ENCODE peak calls at places on chromosome 9, in ten cellular contexts. One of them, this sample, is unnamed.

GRCh38 chr9:95181226-95181818 is 136.2 kb downstream of the FANCC start:
- DNase-seq in sciatic nerve: no peak
- DNase-seq in HFF-Myc: no peak
- DNase-seq in NCI-H1092: no peak
- DNase-seq in midbrain: no peak
- DNase-seq in Kasumi-1: peak
- DNase-seq in posterior cingulate gyrus: no peak
- DNase-seq in activated T-helper 2 cell treated with anti-CD3 and anti-CD28 coated beads, Interferon-gamma antibody, Interleukin-2, Interleukin-4, amounts not matched to agents 10 μg/mL and 5 μg/mL and 100 μg/mL, durations not matched to agents 14 hours and 24 hours and 36 hours: no peak
- DNase-seq in WTC11: no peak
- DNase-seq in endothelial cell of umbilical vein: peak
- DNase-seq in this sample: no peak

GRCh38 chr9:130472184-130472705 is 27.5 kb downstream of the ASS1 start:
- DNase-seq in sciatic nerve: no peak
- DNase-seq in HFF-Myc: no peak
- DNase-seq in NCI-H1092: no peak
- DNase-seq in midbrain: no peak
- DNase-seq in Kasumi-1: no peak
- DNase-seq in posterior cingulate gyrus: no peak
- DNase-seq in activated T-helper 2 cell treated with anti-CD3 and anti-CD28 coated beads, Interferon-gamma antibody, Interleukin-2, Interleukin-4, amounts not matched to agents 10 μg/mL and 5 μg/mL and 100 μg/mL, durations not matched to agents 14 hours and 24 hours and 36 hours: no peak
- DNase-seq in WTC11: no peak
- DNase-seq in endothelial cell of umbilical vein: no peak
- DNase-seq in this sample: no peak

GRCh38 chr9:97895695-97896332 is 26.5 kb downstream of the TRMO start:
- DNase-seq in sciatic nerve: no peak
- DNase-seq in HFF-Myc: no peak
- DNase-seq in NCI-H1092: no peak
- DNase-seq in midbrain: no peak
- DNase-seq in Kasumi-1: peak
- DNase-seq in posterior cingulate gyrus: no peak
- DNase-seq in activated T-helper 2 cell treated with anti-CD3 and anti-CD28 coated beads, Interferon-gamma antibody, Interleukin-2, Interleukin-4, amounts not matched to agents 10 μg/mL and 5 μg/mL and 100 μg/mL, durations not matched to agents 14 hours and 24 hours and 36 hours: no peak
- DNase-seq in WTC11: peak
- DNase-seq in endothelial cell of umbilical vein: no peak
- DNase-seq in this sample: no peak

GRCh38 chr9:5688109-5688508 is 59.2 kb downstream of the RIC1 start:
- DNase-seq in sciatic nerve: no peak
- DNase-seq in HFF-Myc: no peak
- DNase-seq in NCI-H1092: no peak
- DNase-seq in midbrain: no peak
- DNase-seq in Kasumi-1: no peak
- DNase-seq in posterior cingulate gyrus: no peak
- DNase-seq in activated T-helper 2 cell treated with anti-CD3 and anti-CD28 coated beads, Interferon-gamma antibody, Interleukin-2, Interleukin-4, amounts not matched to agents 10 μg/mL and 5 μg/mL and 100 μg/mL, durations not matched to agents 14 hours and 24 hours and 36 hours: no peak
- DNase-seq in WTC11: no peak
- DNase-seq in endothelial cell of umbilical vein: peak
- DNase-seq in this sample: no peak

GRCh38 chr9:137311171-137311970 is 9.3 kb upstream of the NRARP start:
- DNase-seq in sciatic nerve: peak
- DNase-seq in HFF-Myc: no peak
- DNase-seq in NCI-H1092: no peak
- DNase-seq in midbrain: no peak
- DNase-seq in Kasumi-1: no peak
- DNase-seq in posterior cingulate gyrus: no peak
- DNase-seq in activated T-helper 2 cell treated with anti-CD3 and anti-CD28 coated beads, Interferon-gamma antibody, Interleukin-2, Interleukin-4, amounts not matched to agents 10 μg/mL and 5 μg/mL and 100 μg/mL, durations not matched to agents 14 hours and 24 hours and 36 hours: no peak
- DNase-seq in WTC11: no peak
- DNase-seq in endothelial cell of umbilical vein: no peak
- DNase-seq in this sample: peak

GRCh38 chr9:136225748-136226679 is 19.6 kb downstream of the QSOX2 start:
- DNase-seq in sciatic nerve: no peak
- DNase-seq in HFF-Myc: no peak
- DNase-seq in NCI-H1092: peak
- DNase-seq in midbrain: no peak
- DNase-seq in Kasumi-1: peak
- DNase-seq in posterior cingulate gyrus: peak
- DNase-seq in activated T-helper 2 cell treated with anti-CD3 and anti-CD28 coated beads, Interferon-gamma antibody, Interleukin-2, Interleukin-4, amounts not matched to agents 10 μg/mL and 5 μg/mL and 100 μg/mL, durations not matched to agents 14 hours and 24 hours and 36 hours: peak
- DNase-seq in WTC11: peak
- DNase-seq in endothelial cell of umbilical vein: peak
- DNase-seq in this sample: peak

GRCh38 chr9:98958271-98958989 is 14.7 kb downstream of the COL15A1 start:
- DNase-seq in sciatic nerve: no peak
- DNase-seq in HFF-Myc: peak
- DNase-seq in NCI-H1092: no peak
- DNase-seq in midbrain: no peak
- DNase-seq in Kasumi-1: no peak
- DNase-seq in posterior cingulate gyrus: no peak
- DNase-seq in activated T-helper 2 cell treated with anti-CD3 and anti-CD28 coated beads, Interferon-gamma antibody, Interleukin-2, Interleukin-4, amounts not matched to agents 10 μg/mL and 5 μg/mL and 100 μg/mL, durations not matched to agents 14 hours and 24 hours and 36 hours: no peak
- DNase-seq in WTC11: no peak
- DNase-seq in endothelial cell of umbilical vein: no peak
- DNase-seq in this sample: no peak

GRCh38 chr9:126667190-126668055 is 53.7 kb downstream of the LMX1B start:
- DNase-seq in sciatic nerve: no peak
- DNase-seq in HFF-Myc: no peak
- DNase-seq in NCI-H1092: no peak
- DNase-seq in midbrain: no peak
- DNase-seq in Kasumi-1: no peak
- DNase-seq in posterior cingulate gyrus: no peak
- DNase-seq in activated T-helper 2 cell treated with anti-CD3 and anti-CD28 coated beads, Interferon-gamma antibody, Interleukin-2, Interleukin-4, amounts not matched to agents 10 μg/mL and 5 μg/mL and 100 μg/mL, durations not matched to agents 14 hours and 24 hours and 36 hours: no peak
- DNase-seq in WTC11: no peak
- DNase-seq in endothelial cell of umbilical vein: no peak
- DNase-seq in this sample: no peak

GRCh38 chr9:104961238-104961637 is 33.3 kb upstream of the ABCA1 start:
- DNase-seq in sciatic nerve: no peak
- DNase-seq in HFF-Myc: peak
- DNase-seq in NCI-H1092: no peak
- DNase-seq in midbrain: no peak
- DNase-seq in Kasumi-1: no peak
- DNase-seq in posterior cingulate gyrus: no peak
- DNase-seq in activated T-helper 2 cell treated with anti-CD3 and anti-CD28 coated beads, Interferon-gamma antibody, Interleukin-2, Interleukin-4, amounts not matched to agents 10 μg/mL and 5 μg/mL and 100 μg/mL, durations not matched to agents 14 hours and 24 hours and 36 hours: peak
- DNase-seq in WTC11: peak
- DNase-seq in endothelial cell of umbilical vein: peak
- DNase-seq in this sample: no peak

GRCh38 chr9:38689678-38690077 is 30.3 kb downstream of the FAM240B start:
- DNase-seq in sciatic nerve: no peak
- DNase-seq in HFF-Myc: no peak
- DNase-seq in NCI-H1092: peak
- DNase-seq in midbrain: peak
- DNase-seq in Kasumi-1: no peak
- DNase-seq in posterior cingulate gyrus: no peak
- DNase-seq in activated T-helper 2 cell treated with anti-CD3 and anti-CD28 coated beads, Interferon-gamma antibody, Interleukin-2, Interleukin-4, amounts not matched to agents 10 μg/mL and 5 μg/mL and 100 μg/mL, durations not matched to agents 14 hours and 24 hours and 36 hours: no peak
- DNase-seq in WTC11: peak
- DNase-seq in endothelial cell of umbilical vein: no peak
- DNase-seq in this sample: peak

GRCh38 chr9:136133191-136133958 is 14.7 kb upstream of the TMEM250 start:
- DNase-seq in sciatic nerve: no peak
- DNase-seq in HFF-Myc: no peak
- DNase-seq in NCI-H1092: peak
- DNase-seq in midbrain: peak
- DNase-seq in Kasumi-1: no peak
- DNase-seq in posterior cingulate gyrus: no peak
- DNase-seq in activated T-helper 2 cell treated with anti-CD3 and anti-CD28 coated beads, Interferon-gamma antibody, Interleukin-2, Interleukin-4, amounts not matched to agents 10 μg/mL and 5 μg/mL and 100 μg/mL, durations not matched to agents 14 hours and 24 hours and 36 hours: no peak
- DNase-seq in WTC11: peak
- DNase-seq in endothelial cell of umbilical vein: no peak
- DNase-seq in this sample: no peak

GRCh38 chr9:81560851-81561732 is 128.3 kb downstream of the TLE1 start:
- DNase-seq in sciatic nerve: no peak
- DNase-seq in HFF-Myc: no peak
- DNase-seq in NCI-H1092: no peak
- DNase-seq in midbrain: no peak
- DNase-seq in Kasumi-1: no peak
- DNase-seq in posterior cingulate gyrus: no peak
- DNase-seq in activated T-helper 2 cell treated with anti-CD3 and anti-CD28 coated beads, Interferon-gamma antibody, Interleukin-2, Interleukin-4, amounts not matched to agents 10 μg/mL and 5 μg/mL and 100 μg/mL, durations not matched to agents 14 hours and 24 hours and 36 hours: no peak
- DNase-seq in WTC11: no peak
- DNase-seq in endothelial cell of umbilical vein: no peak
- DNase-seq in this sample: no peak

GRCh38 chr9:84978761-84979160 is 309.2 kb downstream of the NTRK2 start:
- DNase-seq in sciatic nerve: no peak
- DNase-seq in HFF-Myc: no peak
- DNase-seq in NCI-H1092: no peak
- DNase-seq in midbrain: no peak
- DNase-seq in Kasumi-1: no peak
- DNase-seq in posterior cingulate gyrus: no peak
- DNase-seq in activated T-helper 2 cell treated with anti-CD3 and anti-CD28 coated beads, Interferon-gamma antibody, Interleukin-2, Interleukin-4, amounts not matched to agents 10 μg/mL and 5 μg/mL and 100 μg/mL, durations not matched to agents 14 hours and 24 hours and 36 hours: no peak
- DNase-seq in WTC11: no peak
- DNase-seq in endothelial cell of umbilical vein: no peak
- DNase-seq in this sample: no peak

GRCh38 chr9:4663956-4664355 is 1.9 kb downstream of the PLPP6 start:
- DNase-seq in sciatic nerve: no peak
- DNase-seq in HFF-Myc: no peak
- DNase-seq in NCI-H1092: no peak
- DNase-seq in midbrain: no peak
- DNase-seq in Kasumi-1: no peak
- DNase-seq in posterior cingulate gyrus: no peak
- DNase-seq in activated T-helper 2 cell treated with anti-CD3 and anti-CD28 coated beads, Interferon-gamma antibody, Interleukin-2, Interleukin-4, amounts not matched to agents 10 μg/mL and 5 μg/mL and 100 μg/mL, durations not matched to agents 14 hours and 24 hours and 36 hours: no peak
- DNase-seq in WTC11: no peak
- DNase-seq in endothelial cell of umbilical vein: no peak
- DNase-seq in this sample: no peak

GRCh38 chr9:92706218-92706940 is 36.4 kb upstream of the IPPK start:
- DNase-seq in sciatic nerve: no peak
- DNase-seq in HFF-Myc: no peak
- DNase-seq in NCI-H1092: no peak
- DNase-seq in midbrain: no peak
- DNase-seq in Kasumi-1: peak
- DNase-seq in posterior cingulate gyrus: no peak
- DNase-seq in activated T-helper 2 cell treated with anti-CD3 and anti-CD28 coated beads, Interferon-gamma antibody, Interleukin-2, Interleukin-4, amounts not matched to agents 10 μg/mL and 5 μg/mL and 100 μg/mL, durations not matched to agents 14 hours and 24 hours and 36 hours: peak
- DNase-seq in WTC11: peak
- DNase-seq in endothelial cell of umbilical vein: peak
- DNase-seq in this sample: no peak

GRCh38 chr9:84670106-84670800 is 724 bp downstream of the NTRK2 start:
- DNase-seq in sciatic nerve: peak
- DNase-seq in HFF-Myc: no peak
- DNase-seq in NCI-H1092: no peak
- DNase-seq in midbrain: peak
- DNase-seq in Kasumi-1: no peak
- DNase-seq in posterior cingulate gyrus: peak
- DNase-seq in activated T-helper 2 cell treated with anti-CD3 and anti-CD28 coated beads, Interferon-gamma antibody, Interleukin-2, Interleukin-4, amounts not matched to agents 10 μg/mL and 5 μg/mL and 100 μg/mL, durations not matched to agents 14 hours and 24 hours and 36 hours: no peak
- DNase-seq in WTC11: peak
- DNase-seq in endothelial cell of umbilical vein: no peak
- DNase-seq in this sample: no peak

GRCh38 chr9:96383165-96383939 is at the start of gene SLC35D2:
- DNase-seq in sciatic nerve: peak
- DNase-seq in HFF-Myc: no peak
- DNase-seq in NCI-H1092: no peak
- DNase-seq in midbrain: peak
- DNase-seq in Kasumi-1: peak
- DNase-seq in posterior cingulate gyrus: no peak
- DNase-seq in activated T-helper 2 cell treated with anti-CD3 and anti-CD28 coated beads, Interferon-gamma antibody, Interleukin-2, Interleukin-4, amounts not matched to agents 10 μg/mL and 5 μg/mL and 100 μg/mL, durations not matched to agents 14 hours and 24 hours and 36 hours: no peak
- DNase-seq in WTC11: peak
- DNase-seq in endothelial cell of umbilical vein: peak
- DNase-seq in this sample: no peak

GRCh38 chr9:77497322-77498198 is 150.6 kb downstream of the GNA14 start:
- DNase-seq in sciatic nerve: no peak
- DNase-seq in HFF-Myc: no peak
- DNase-seq in NCI-H1092: no peak
- DNase-seq in midbrain: no peak
- DNase-seq in Kasumi-1: no peak
- DNase-seq in posterior cingulate gyrus: no peak
- DNase-seq in activated T-helper 2 cell treated with anti-CD3 and anti-CD28 coated beads, Interferon-gamma antibody, Interleukin-2, Interleukin-4, amounts not matched to agents 10 μg/mL and 5 μg/mL and 100 μg/mL, durations not matched to agents 14 hours and 24 hours and 36 hours: no peak
- DNase-seq in WTC11: no peak
- DNase-seq in endothelial cell of umbilical vein: no peak
- DNase-seq in this sample: no peak

GRCh38 chr9:106864533-106865143 is 1.7 kb downstream of the ZNF462 start:
- DNase-seq in sciatic nerve: no peak
- DNase-seq in HFF-Myc: no peak
- DNase-seq in NCI-H1092: no peak
- DNase-seq in midbrain: peak
- DNase-seq in Kasumi-1: peak
- DNase-seq in posterior cingulate gyrus: no peak
- DNase-seq in activated T-helper 2 cell treated with anti-CD3 and anti-CD28 coated beads, Interferon-gamma antibody, Interleukin-2, Interleukin-4, amounts not matched to agents 10 μg/mL and 5 μg/mL and 100 μg/mL, durations not matched to agents 14 hours and 24 hours and 36 hours: no peak
- DNase-seq in WTC11: no peak
- DNase-seq in endothelial cell of umbilical vein: peak
- DNase-seq in this sample: no peak

GRCh38 chr9:125536184-125537152 is 170.5 kb downstream of the MAPKAP1 start:
- DNase-seq in sciatic nerve: no peak
- DNase-seq in HFF-Myc: no peak
- DNase-seq in NCI-H1092: no peak
- DNase-seq in midbrain: no peak
- DNase-seq in Kasumi-1: no peak
- DNase-seq in posterior cingulate gyrus: no peak
- DNase-seq in activated T-helper 2 cell treated with anti-CD3 and anti-CD28 coated beads, Interferon-gamma antibody, Interleukin-2, Interleukin-4, amounts not matched to agents 10 μg/mL and 5 μg/mL and 100 μg/mL, durations not matched to agents 14 hours and 24 hours and 36 hours: no peak
- DNase-seq in WTC11: no peak
- DNase-seq in endothelial cell of umbilical vein: no peak
- DNase-seq in this sample: no peak

GRCh38 chr9:18632624-18633407 is 158.9 kb downstream of the ADAMTSL1 start:
- DNase-seq in sciatic nerve: no peak
- DNase-seq in HFF-Myc: peak
- DNase-seq in NCI-H1092: no peak
- DNase-seq in midbrain: no peak
- DNase-seq in Kasumi-1: no peak
- DNase-seq in posterior cingulate gyrus: no peak
- DNase-seq in activated T-helper 2 cell treated with anti-CD3 and anti-CD28 coated beads, Interferon-gamma antibody, Interleukin-2, Interleukin-4, amounts not matched to agents 10 μg/mL and 5 μg/mL and 100 μg/mL, durations not matched to agents 14 hours and 24 hours and 36 hours: no peak
- DNase-seq in WTC11: no peak
- DNase-seq in endothelial cell of umbilical vein: peak
- DNase-seq in this sample: no peak

GRCh38 chr9:82105729-82106128 is 117.2 kb downstream of the SPATA31D1 start:
- DNase-seq in sciatic nerve: no peak
- DNase-seq in HFF-Myc: no peak
- DNase-seq in NCI-H1092: no peak
- DNase-seq in midbrain: no peak
- DNase-seq in Kasumi-1: no peak
- DNase-seq in posterior cingulate gyrus: no peak
- DNase-seq in activated T-helper 2 cell treated with anti-CD3 and anti-CD28 coated beads, Interferon-gamma antibody, Interleukin-2, Interleukin-4, amounts not matched to agents 10 μg/mL and 5 μg/mL and 100 μg/mL, durations not matched to agents 14 hours and 24 hours and 36 hours: no peak
- DNase-seq in WTC11: no peak
- DNase-seq in endothelial cell of umbilical vein: no peak
- DNase-seq in this sample: no peak

GRCh38 chr9:70340572-70340971 is 73.9 kb downstream of the KLF9 start:
- DNase-seq in sciatic nerve: no peak
- DNase-seq in HFF-Myc: no peak
- DNase-seq in NCI-H1092: no peak
- DNase-seq in midbrain: peak
- DNase-seq in Kasumi-1: peak
- DNase-seq in posterior cingulate gyrus: no peak
- DNase-seq in activated T-helper 2 cell treated with anti-CD3 and anti-CD28 coated beads, Interferon-gamma antibody, Interleukin-2, Interleukin-4, amounts not matched to agents 10 μg/mL and 5 μg/mL and 100 μg/mL, durations not matched to agents 14 hours and 24 hours and 36 hours: no peak
- DNase-seq in WTC11: no peak
- DNase-seq in endothelial cell of umbilical vein: peak
- DNase-seq in this sample: no peak

GRCh38 chr9:3827175-3827574 is 301.4 kb upstream of the RFX3 start:
- DNase-seq in sciatic nerve: no peak
- DNase-seq in HFF-Myc: no peak
- DNase-seq in NCI-H1092: no peak
- DNase-seq in midbrain: no peak
- DNase-seq in Kasumi-1: no peak
- DNase-seq in posterior cingulate gyrus: no peak
- DNase-seq in activated T-helper 2 cell treated with anti-CD3 and anti-CD28 coated beads, Interferon-gamma antibody, Interleukin-2, Interleukin-4, amounts not matched to agents 10 μg/mL and 5 μg/mL and 100 μg/mL, durations not matched to agents 14 hours and 24 hours and 36 hours: no peak
- DNase-seq in WTC11: no peak
- DNase-seq in endothelial cell of umbilical vein: no peak
- DNase-seq in this sample: no peak

GRCh38 chr9:88303785-88304495 is 84.3 kb upstream of the SPIN1 start:
- DNase-seq in sciatic nerve: no peak
- DNase-seq in HFF-Myc: no peak
- DNase-seq in NCI-H1092: no peak
- DNase-seq in midbrain: no peak
- DNase-seq in Kasumi-1: no peak
- DNase-seq in posterior cingulate gyrus: no peak
- DNase-seq in activated T-helper 2 cell treated with anti-CD3 and anti-CD28 coated beads, Interferon-gamma antibody, Interleukin-2, Interleukin-4, amounts not matched to agents 10 μg/mL and 5 μg/mL and 100 μg/mL, durations not matched to agents 14 hours and 24 hours and 36 hours: peak
- DNase-seq in WTC11: no peak
- DNase-seq in endothelial cell of umbilical vein: no peak
- DNase-seq in this sample: no peak

GRCh38 chr9:85445887-85446286 is 295.9 kb downstream of the AGTPBP1 start:
- DNase-seq in sciatic nerve: no peak
- DNase-seq in HFF-Myc: no peak
- DNase-seq in NCI-H1092: no peak
- DNase-seq in midbrain: no peak
- DNase-seq in Kasumi-1: no peak
- DNase-seq in posterior cingulate gyrus: no peak
- DNase-seq in activated T-helper 2 cell treated with anti-CD3 and anti-CD28 coated beads, Interferon-gamma antibody, Interleukin-2, Interleukin-4, amounts not matched to agents 10 μg/mL and 5 μg/mL and 100 μg/mL, durations not matched to agents 14 hours and 24 hours and 36 hours: no peak
- DNase-seq in WTC11: no peak
- DNase-seq in endothelial cell of umbilical vein: no peak
- DNase-seq in this sample: no peak

GRCh38 chr9:1219284-1219683 is 169.1 kb downstream of the DMRT2 start:
- DNase-seq in sciatic nerve: no peak
- DNase-seq in HFF-Myc: no peak
- DNase-seq in NCI-H1092: no peak
- DNase-seq in midbrain: no peak
- DNase-seq in Kasumi-1: no peak
- DNase-seq in posterior cingulate gyrus: no peak
- DNase-seq in activated T-helper 2 cell treated with anti-CD3 and anti-CD28 coated beads, Interferon-gamma antibody, Interleukin-2, Interleukin-4, amounts not matched to agents 10 μg/mL and 5 μg/mL and 100 μg/mL, durations not matched to agents 14 hours and 24 hours and 36 hours: no peak
- DNase-seq in WTC11: no peak
- DNase-seq in endothelial cell of umbilical vein: no peak
- DNase-seq in this sample: no peak

GRCh38 chr9:131274674-131275331 is 1.5 kb downstream of the FAM78A start:
- DNase-seq in sciatic nerve: no peak
- DNase-seq in HFF-Myc: no peak
- DNase-seq in NCI-H1092: no peak
- DNase-seq in midbrain: no peak
- DNase-seq in Kasumi-1: peak
- DNase-seq in posterior cingulate gyrus: no peak
- DNase-seq in activated T-helper 2 cell treated with anti-CD3 and anti-CD28 coated beads, Interferon-gamma antibody, Interleukin-2, Interleukin-4, amounts not matched to agents 10 μg/mL and 5 μg/mL and 100 μg/mL, durations not matched to agents 14 hours and 24 hours and 36 hours: no peak
- DNase-seq in WTC11: no peak
- DNase-seq in endothelial cell of umbilical vein: peak
- DNase-seq in this sample: no peak

This sample was measured in NCI-H2107.